ENCODE peak calls at places on chromosomes 16 and 17, in ten cellular contexts. K, R, Y, J, P, A, M, Z, L and U are unnamed samples.

GRCh38 chr17:68512967-68513474 is 791 bp downstream of the PRKAR1A start:
- DNase-seq in J (no peak), Y (peak), Z (no peak), L (peak), P (peak), K (no peak), R (no peak), M (no peak), A (no peak), U (no peak)

GRCh38 chr16:49928176-49928892 is 72.4 kb upstream of the ZNF423 start:
- DNase-seq in Y (no peak), L (no peak), P (no peak), R (no peak), A (no peak), M (no peak), J (no peak), K (no peak), Z (no peak), U (no peak)

GRCh38 chr17:44005865-44006580 is 1.6 kb downstream of the NAGS start:
- DNase-seq in A (no peak), Z (peak), L (no peak), K (no peak), R (peak), Y (no peak), M (no peak), P (no peak), J (no peak), U (no peak)

GRCh38 chr16:73094371-73094770 is 46.4 kb upstream of the ZFHX3 start:
- DNase-seq in J (no peak), K (no peak), P (no peak), L (no peak), M (no peak), R (no peak), Y (no peak), A (no peak), Z (no peak), U (no peak)

GRCh38 chr16:678858-679807 is 1.1 kb upstream of the STUB1 start:
- DNase-seq in M (no peak), L (peak), Z (peak), Y (peak), P (peak), R (no peak), K (no peak), A (no peak), J (no peak), U (no peak)

GRCh38 chr16:55471448-55472097 is 7.4 kb upstream of the MMP2 start:
- DNase-seq in A (peak), R (no peak), P (peak), Y (peak), K (no peak), L (no peak), M (no peak), J (peak), Z (peak), U (no peak)

GRCh38 chr16:23428351-23428750 is 24.6 kb downstream of the COG7 start:
- DNase-seq in Y (no peak), A (no peak), Z (no peak), K (no peak), M (no peak), J (no peak), L (peak), R (no peak), P (no peak), U (no peak)

GRCh38 chr17:39719966-39720365 is 10.4 kb downstream of the MIEN1 start:
- DNase-seq in P (no peak), Z (no peak), L (no peak), M (no peak), Y (no peak), R (no peak), J (no peak), A (no peak), K (no peak), U (no peak)

GRCh38 chr17:57986841-57987581 is 1.0 kb downstream of the VEZF1 start:
- DNase-seq in Z (peak), A (no peak), R (peak), L (peak), Y (peak), K (no peak), P (peak), M (no peak), J (no peak), U (no peak)

GRCh38 chr17:76076765-76077581 is 2.0 kb upstream of the ZACN start:
- DNase-seq in Z (peak), Y (no peak), P (no peak), L (no peak), K (no peak), M (no peak), J (no peak), R (no peak), A (no peak), U (no peak)

GRCh38 chr16:66116163-66116792 is 250.2 kb upstream of the CDH5 start:
- DNase-seq in Z (no peak), K (no peak), P (peak), L (no peak), J (no peak), R (no peak), A (no peak), Y (peak), M (no peak), U (no peak)

GRCh38 chr16:49631521-49632041 is 224.3 kb downstream of the ZNF423 start:
- DNase-seq in A (no peak), Y (peak), R (peak), J (no peak), K (no peak), Z (no peak), M (no peak), L (peak), P (peak), U (no peak)

GRCh38 chr17:44915321-44915726 is at the start of gene GFAP:
- DNase-seq in M (no peak), K (no peak), L (peak), A (no peak), J (no peak), P (no peak), Z (no peak), R (no peak), Y (peak), U (no peak)

GRCh38 chr16:30561212-30561816 is 3.1 kb upstream of the ZNF764 start:
- DNase-seq in L (no peak), R (peak), A (no peak), M (no peak), J (no peak), Z (no peak), P (peak), K (no peak), Y (no peak), U (no peak)

GRCh38 chr16:88560722-88561484 is 9.3 kb upstream of the ZC3H18 start:
- DNase-seq in M (no peak), L (no peak), A (no peak), J (no peak), K (no peak), P (peak), R (no peak), Z (no peak), Y (peak), U (no peak)

GRCh38 chr16:19196871-19197270 is 28.8 kb downstream of the SYT17 start:
- DNase-seq in Z (no peak), Y (no peak), L (peak), M (peak), A (no peak), R (no peak), P (no peak), K (no peak), J (no peak), U (no peak)

GRCh38 chr16:15907863-15908478 is 19.6 kb upstream of the CEP20 start:
- DNase-seq in A (peak), L (no peak), K (no peak), M (no peak), P (peak), R (no peak), J (no peak), Y (peak), Z (peak), U (no peak)

GRCh38 chr16:22252317-22252716 is 44.9 kb upstream of the POLR3E start:
- DNase-seq in Z (no peak), J (no peak), A (no peak), P (no peak), R (no peak), L (peak), Y (no peak), K (no peak), M (no peak), U (no peak)

GRCh38 chr16:69017036-69017783 is 88.2 kb upstream of the HAS3 start:
- DNase-seq in P (peak), Z (no peak), Y (peak), A (peak), M (no peak), L (peak), K (no peak), J (no peak), R (no peak), U (no peak)

GRCh38 chr16:51637744-51638100 is 486.7 kb upstream of the SALL1 start:
- DNase-seq in R (no peak), Y (no peak), M (no peak), A (no peak), J (no peak), Z (no peak), P (no peak), L (peak), K (no peak), U (no peak)

GRCh38 chr17:50049636-50050035 is 6.3 kb upstream of the ITGA3 start:
- DNase-seq in M (no peak), R (no peak), P (no peak), K (no peak), A (no peak), Y (no peak), J (no peak), Z (no peak), L (no peak), U (no peak)

GRCh38 chr17:78818932-78819331 is 21.7 kb downstream of the USP36 start:
- DNase-seq in L (no peak), A (no peak), K (no peak), J (no peak), M (no peak), Y (no peak), Z (no peak), P (no peak), R (peak), U (no peak)

GRCh38 chr17:83086907-83087787 is 7.7 kb downstream of the METRNL start:
- DNase-seq in J (no peak), Y (no peak), R (no peak), A (no peak), Z (no peak), K (no peak), M (no peak), P (no peak), L (no peak), U (no peak)

GRCh38 chr17:28878981-28879380 is 18.6 kb downstream of the FLOT2 start:
- DNase-seq in P (peak), J (no peak), Y (peak), Z (no peak), A (peak), R (no peak), M (peak), L (no peak), K (no peak), U (no peak)

GRCh38 chr16:7057458-7057857 is 275.2 kb upstream of the RBFOX1 start:
- DNase-seq in P (no peak), R (no peak), Z (no peak), J (no peak), A (no peak), L (no peak), Y (peak), K (no peak), M (no peak), U (no peak)

GRCh38 chr16:75097941-75098897 is 18.4 kb downstream of the LDHD start:
- DNase-seq in J (no peak), P (no peak), L (no peak), R (peak), A (no peak), Y (peak), Z (peak), K (peak), M (no peak), U (no peak)

GRCh38 chr16:56469748-56470147 is 18.4 kb downstream of the OGFOD1 start:
- DNase-seq in P (no peak), A (no peak), Z (no peak), M (no peak), J (no peak), L (no peak), R (no peak), Y (no peak), K (no peak), U (no peak)